ENCODE peak calls at places on chromosomes 4 and X, in five cellular contexts. C is heart right ventricle, L is mesendoderm, Q is cardiac muscle cell, N is foreskin keratinocyte. T is an unnamed sample.

GRCh38 chr4:185671041-185671440 is 135.7 kb upstream of the PDLIM3 start:
- DNase-seq in C (no peak), L (no peak), Q (no peak), N (no peak), T (no peak)

GRCh38 chr4:14827111-14827510 is 175.2 kb upstream of the CPEB2 start:
- DNase-seq in C (no peak), L (no peak), Q (no peak), N (no peak), T (no peak)

GRCh38 chr4:124277691-124278090 is 434.8 kb downstream of the ANKRD50 start:
- DNase-seq in C (no peak), L (no peak), Q (no peak), N (peak), T (no peak)

GRCh38 chr4:30103455-30103854 is 616.7 kb upstream of the PCDH7 start:
- DNase-seq in C (no peak), L (no peak), Q (no peak), N (peak), T (no peak)

GRCh38 chr4:166318810-166319525 is 445.9 kb downstream of the TLL1 start:
- DNase-seq in C (no peak), L (no peak), Q (no peak), N (peak), T (peak)

GRCh38 chr4:139556735-139557505 is 901 bp upstream of the SETD7 start:
- DNase-seq in C (peak), L (peak), Q (peak), N (no peak), T (no peak)

GRCh38 chr4:43277003-43277402 is 384.5 kb downstream of the GRXCR1 start:
- DNase-seq in C (no peak), L (no peak), Q (no peak), N (peak), T (no peak)

GRCh38 chr4:19711871-19712270 is 539.8 kb upstream of the SLIT2 start:
- DNase-seq in C (no peak), L (no peak), Q (no peak), N (peak), T (no peak)

GRCh38 chr4:165360041-165360782 is 18.6 kb upstream of the CPE start:
- DNase-seq in C (no peak), L (no peak), Q (no peak), N (no peak), T (no peak)

GRCh38 chr4:122912810-122913575 is 9.4 kb downstream of the NUDT6 start:
- DNase-seq in C (no peak), L (no peak), Q (no peak), N (no peak), T (no peak)

GRCh38 chr4:124152130-124152529 is 560.4 kb downstream of the ANKRD50 start:
- DNase-seq in C (no peak), L (no peak), Q (no peak), N (no peak), T (no peak)

GRCh38 chr4:10151182-10151581 is 34.6 kb upstream of the WDR1 start:
- DNase-seq in C (no peak), L (no peak), Q (no peak), N (no peak), T (no peak)

GRCh38 chr4:106301393-106302084 is 14.5 kb downstream of the TBCK start:
- DNase-seq in C (no peak), L (no peak), Q (no peak), N (no peak), T (no peak)

GRCh38 chr4:10694826-10695209 is 10.2 kb upstream of the CLNK start:
- DNase-seq in C (no peak), L (no peak), Q (no peak), N (no peak), T (no peak)

GRCh38 chr4:122003335-122003734 is 51.5 kb upstream of the TRPC3 start:
- DNase-seq in C (no peak), L (peak), Q (peak), N (peak), T (no peak)

GRCh38 chrX:52346462-52347165 is 22.2 kb upstream of the XAGE2 start:
- DNase-seq in C (no peak), L (peak), Q (no peak), N (peak), T (peak)

GRCh38 chr4:2500547-2500946 is 31.6 kb downstream of the RNF4 start:
- DNase-seq in C (no peak), L (no peak), Q (no peak), N (no peak), T (no peak)

GRCh38 chr4:140234697-140235060 is 80.7 kb upstream of the MAML3 start:
- DNase-seq in C (no peak), L (no peak), Q (no peak), N (no peak), T (no peak)

GRCh38 chr4:139666735-139667266 is 1.2 kb downstream of the MGST2 start:
- DNase-seq in C (peak), L (no peak), Q (peak), N (peak), T (no peak)

GRCh38 chrX:39519566-39520301 is 578.0 kb downstream of the BCOR start:
- DNase-seq in C (peak), L (peak), Q (no peak), N (no peak), T (no peak)

GRCh38 chrX:101485212-101486064 is at the start of gene ARMCX4:
- DNase-seq in C (peak), L (peak), Q (peak), N (peak), T (no peak)

GRCh38 chr4:123102897-123103489 is 180.6 kb upstream of the NUDT6 start:
- DNase-seq in C (no peak), L (peak), Q (peak), N (peak), T (no peak)

GRCh38 chr4:170853422-170854021 is 763.8 kb upstream of the AADAT start:
- DNase-seq in C (peak), L (peak), Q (peak), N (peak), T (no peak)

GRCh38 chrX:72584165-72584564 is 11.5 kb upstream of the HDAC8 start:
- DNase-seq in C (no peak), L (no peak), Q (no peak), N (no peak), T (no peak)

DNA sequence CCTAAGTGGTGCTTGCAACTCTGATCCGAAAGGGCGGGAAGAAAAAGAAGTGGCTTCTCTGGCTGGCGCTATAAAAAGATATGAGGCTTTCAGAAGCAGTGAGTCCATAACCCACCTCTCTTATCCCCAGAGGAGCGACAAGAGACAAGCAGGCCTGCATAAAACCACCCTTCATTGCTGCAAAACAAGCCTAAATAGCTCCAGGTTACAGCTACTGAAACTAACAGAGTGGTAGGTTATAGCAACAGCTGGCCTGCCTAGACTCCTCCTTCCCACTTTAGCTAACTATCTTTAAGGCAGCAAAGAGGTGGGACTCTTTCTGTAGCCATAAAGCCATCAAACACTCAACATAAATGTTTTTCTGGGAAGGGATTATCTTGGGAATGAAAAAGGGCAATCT is 245.0 kb upstream of the GPR101 start:
- DNase-seq in C (no peak), L (no peak), Q (no peak), N (no peak), T (no peak)
- H3K27ac ChIP-seq in C (no peak), L (no peak), Q (no peak), N (no peak), T (no peak)

GRCh38 chr4:78014889-78015886 is 41.9 kb upstream of the FRAS1 start:
- DNase-seq in C (no peak), L (no peak), Q (no peak), N (no peak), T (no peak)
- H3K27ac ChIP-seq in C (no peak), L (no peak), Q (no peak), N (no peak), T (no peak)

GRCh38 chr4:98958065-98958464 is 29.1 kb upstream of the EIF4E start:
- DNase-seq in C (no peak), L (no peak), Q (no peak), N (no peak), T (no peak)

GRCh38 chr4:98967916-98968315 is 27.6 kb upstream of the METAP1 start:
- DNase-seq in C (no peak), L (no peak), Q (no peak), N (no peak), T (no peak)

GRCh38 chr4:98961770-98962169 is 32.8 kb upstream of the EIF4E start:
- DNase-seq in C (no peak), L (no peak), Q (no peak), N (peak), T (no peak)

GRCh38 chr4:98959411-98959810 is 30.5 kb upstream of the EIF4E start:
- DNase-seq in C (no peak), L (no peak), Q (no peak), N (no peak), T (no peak)

GRCh38 chr4:98963538-98964433 is 31.7 kb upstream of the METAP1 start:
- DNase-seq in C (no peak), L (no peak), Q (no peak), N (peak), T (no peak)
- H3K27ac ChIP-seq in C (no peak), L (no peak), Q (no peak), N (peak), T (peak)

DNA sequence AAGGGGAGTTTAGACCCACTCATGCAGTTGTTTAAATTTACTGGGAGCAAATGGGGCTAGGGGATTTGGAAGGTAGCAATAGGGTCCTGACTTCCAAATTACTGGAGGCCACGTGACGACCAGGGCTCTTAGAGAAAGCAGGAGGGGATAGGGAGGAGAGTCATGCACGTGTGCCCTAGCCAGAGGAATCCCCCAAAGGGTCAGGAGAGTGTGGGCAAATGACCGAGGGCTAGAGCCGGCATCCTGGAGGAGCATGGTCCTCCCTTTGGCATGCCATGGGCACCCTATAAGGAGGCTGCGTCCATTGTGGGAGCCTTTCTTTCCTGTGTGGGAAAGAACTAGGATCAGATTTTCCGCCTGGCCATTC is 25.5 kb upstream of the GPC4 start:
- DNase-seq in C (no peak), L (no peak), Q (no peak), N (no peak), T (no peak)
- H3K27ac ChIP-seq in C (no peak), L (peak), Q (no peak), N (no peak), T (no peak)

GRCh38 chr4:168600796-168601583 is 104.1 kb downstream of the PALLD start:
- DNase-seq in C (no peak), L (no peak), Q (no peak), N (peak), T (peak)
- H3K27ac ChIP-seq in C (peak), L (no peak), Q (no peak), N (peak), T (peak)